ENCODE peak calls at places on chromosomes 13 and 19, in eight cellular contexts. G is anterior cingulate cortex; D is A549; Z is activated T-cell treated with anti-CD3 and anti-CD28 coated beads, Interleukin-2, amount 50 U/mL, for 1 hour; Q is HT1080; J is stimulated activated CD4-positive, alpha-beta T cell treated with anti-CD3 and anti-CD28 coated beads, Interleukin-12 subunit alpha, Interleukin-12 subunit beta, amount 100 ng/mL, for 48 hours; P is NCI-H460; B is tibial nerve. A is an unnamed sample.

GRCh38 chr13:46728777-46729176 is 68.2 kb downstream of the ESD start:
- DNase-seq in G (no peak), D (peak), Z (no peak), Q (peak), J (no peak), P (peak), B (no peak), A (no peak)

GRCh38 chr13:41847216-41847615 is 113.7 kb downstream of the VWA8 start:
- DNase-seq in G (no peak), D (no peak), Z (no peak), Q (no peak), J (no peak), P (no peak), B (no peak), A (no peak)

GRCh38 chr13:38045278-38046048 is 175.9 kb upstream of the TRPC4 start:
- DNase-seq in G (no peak), D (peak), Z (no peak), Q (peak), J (no peak), P (peak), B (no peak), A (peak)

GRCh38 chr19:6020972-6021805 is 43.2 kb upstream of the RANBP3 start:
- DNase-seq in G (no peak), D (no peak), Z (no peak), Q (no peak), J (no peak), P (no peak), B (no peak), A (no peak)

GRCh38 chr13:60572003-60572792 is 175.2 kb downstream of the TDRD3 start:
- DNase-seq in G (no peak), D (peak), Z (no peak), Q (peak), J (no peak), P (no peak), B (no peak), A (peak)

GRCh38 chr19:703329-703650 is 5.4 kb upstream of the PALM start:
- DNase-seq in G (no peak), D (no peak), Z (no peak), Q (no peak), J (no peak), P (no peak), B (no peak), A (no peak)

GRCh38 chr13:97856001-97856675 is 97.3 kb upstream of the IPO5 start:
- DNase-seq in G (no peak), D (no peak), Z (no peak), Q (no peak), J (no peak), P (no peak), B (peak), A (no peak)

GRCh38 chr13:25371608-25372274 is at the start of gene ATP8A2:
- DNase-seq in G (no peak), D (no peak), Z (no peak), Q (no peak), J (no peak), P (no peak), B (no peak), A (no peak)

GRCh38 chr13:20258208-20258962 is 26.3 kb upstream of the GJB6 start:
- DNase-seq in G (no peak), D (peak), Z (no peak), Q (peak), J (no peak), P (no peak), B (peak), A (no peak)

GRCh38 chr19:52527134-52527953 is at the start of gene ZNF808:
- DNase-seq in G (peak), D (peak), Z (peak), Q (peak), J (peak), P (peak), B (peak), A (peak)

GRCh38 chr19:55241143-55241934 is 12.8 kb upstream of the TMEM86B start:
- DNase-seq in G (no peak), D (no peak), Z (no peak), Q (no peak), J (no peak), P (no peak), B (no peak), A (no peak)

GRCh38 chr19:18541258-18541991 is 1.9 kb downstream of the FKBP8 start:
- DNase-seq in G (no peak), D (no peak), Z (no peak), Q (no peak), J (no peak), P (no peak), B (peak), A (no peak)

GRCh38 chr19:7718668-7719067 is 13.2 kb downstream of the CLEC4G start:
- DNase-seq in G (no peak), D (no peak), Z (no peak), Q (no peak), J (no peak), P (no peak), B (no peak), A (no peak)

GRCh38 chr19:2982983-2983350 is 5.6 kb downstream of the TLE6 start:
- DNase-seq in G (peak), D (no peak), Z (no peak), Q (no peak), J (no peak), P (no peak), B (peak), A (no peak)

GRCh38 chr19:33146209-33146608 is 14.3 kb downstream of the WDR88 start:
- DNase-seq in G (no peak), D (no peak), Z (no peak), Q (no peak), J (no peak), P (no peak), B (no peak), A (no peak)

GRCh38 chr19:37905936-37906867 is at the start of gene WDR87:
- DNase-seq in G (no peak), D (peak), Z (peak), Q (no peak), J (no peak), P (no peak), B (no peak), A (no peak)

GRCh38 chr13:42380420-42381164 is 108.6 kb downstream of the AKAP11 start:
- DNase-seq in G (no peak), D (no peak), Z (no peak), Q (no peak), J (no peak), P (no peak), B (no peak), A (no peak)

GRCh38 chr13:57604442-57604841 is 27.1 kb upstream of the PCDH17 start:
- DNase-seq in G (no peak), D (no peak), Z (no peak), Q (no peak), J (no peak), P (no peak), B (no peak), A (no peak)

GRCh38 chr19:11373885-11374448 is 499 bp upstream of the SWSAP1 start:
- DNase-seq in G (no peak), D (no peak), Z (no peak), Q (no peak), J (no peak), P (no peak), B (no peak), A (no peak)

GRCh38 chr19:37989855-37990254 is 82.8 kb downstream of the SIPA1L3 start:
- DNase-seq in G (no peak), D (no peak), Z (no peak), Q (no peak), J (no peak), P (no peak), B (no peak), A (no peak)

GRCh38 chr13:37270206-37271001 is 164.9 kb upstream of the CSNK1A1L start:
- DNase-seq in G (no peak), D (no peak), Z (no peak), Q (no peak), J (no peak), P (no peak), B (no peak), A (no peak)

GRCh38 chr13:105599477-105600037 is 935.9 kb downstream of the EFNB2 start:
- DNase-seq in G (no peak), D (no peak), Z (no peak), Q (no peak), J (no peak), P (no peak), B (no peak), A (no peak)

GRCh38 chr13:72590091-72590490 is 137.3 kb downstream of the MZT1 start:
- DNase-seq in G (no peak), D (no peak), Z (no peak), Q (no peak), J (no peak), P (no peak), B (no peak), A (no peak)

GRCh38 chr13:62250501-62251175 is 835.0 kb upstream of the PCDH20 start:
- DNase-seq in G (no peak), D (no peak), Z (no peak), Q (no peak), J (no peak), P (no peak), B (no peak), A (no peak)

GRCh38 chr13:32225494-32225931 is 89.7 kb downstream of the ZAR1L start:
- DNase-seq in G (no peak), D (no peak), Z (no peak), Q (no peak), J (no peak), P (no peak), B (no peak), A (no peak)

GRCh38 chr19:46328079-46328478 is 18.8 kb upstream of the PPP5C start:
- DNase-seq in G (no peak), D (no peak), Z (no peak), Q (no peak), J (no peak), P (no peak), B (no peak), A (peak)

GRCh38 chr19:2555422-2556220 is 79.7 kb downstream of the GADD45B start:
- DNase-seq in G (no peak), D (no peak), Z (no peak), Q (no peak), J (no peak), P (no peak), B (no peak), A (no peak)

GRCh38 chr13:28355822-28356371 is 139.0 kb downstream of the FLT1 start:
- DNase-seq in G (no peak), D (no peak), Z (no peak), Q (peak), J (no peak), P (no peak), B (no peak), A (no peak)

GRCh38 chr13:97573011-97573410 is 139.0 kb downstream of the RAP2A start:
- DNase-seq in G (no peak), D (no peak), Z (no peak), Q (no peak), J (no peak), P (no peak), B (no peak), A (no peak)

GRCh38 chr13:82356667-82357066 is 1525.6 kb downstream of the SLITRK1 start:
- DNase-seq in G (no peak), D (peak), Z (no peak), Q (peak), J (no peak), P (peak), B (no peak), A (no peak)

GRCh38 chr13:43376596-43376995 is 353.2 kb downstream of the DNAJC15 start:
- DNase-seq in G (no peak), D (no peak), Z (no peak), Q (no peak), J (no peak), P (no peak), B (no peak), A (no peak)

GRCh38 chr13:106530209-106530906 is 5.1 kb downstream of the EFNB2 start:
- DNase-seq in G (no peak), D (no peak), Z (no peak), Q (no peak), J (no peak), P (no peak), B (no peak), A (no peak)

GRCh38 chr19:35417278-35417677 is 30.8 kb upstream of the FFAR2 start:
- DNase-seq in G (no peak), D (no peak), Z (no peak), Q (no peak), J (no peak), P (no peak), B (no peak), A (no peak)

GRCh38 chr19:903266-903797 is 9.7 kb downstream of the R3HDM4 start:
- DNase-seq in G (no peak), D (no peak), Z (no peak), Q (no peak), J (no peak), P (no peak), B (no peak), A (no peak)

GRCh38 chr19:48443262-48443661 is 2.5 kb upstream of the GRWD1 start:
- DNase-seq in G (no peak), D (no peak), Z (peak), Q (no peak), J (no peak), P (no peak), B (no peak), A (no peak)

GRCh38 chr19:28221736-28222135 is 991.2 kb downstream of the UQCRFS1 start:
- DNase-seq in G (no peak), D (no peak), Z (no peak), Q (no peak), J (no peak), P (no peak), B (no peak), A (peak)

A was measured in RCC 7860.